ENCODE peak calls at places on chromosome 13, in six cellular contexts. T is lower lobe of right lung; C is cardiac muscle cell; N is CD4-positive, CD25-positive, alpha-beta regulatory T cell; J is breast epithelium; G is heart right ventricle. R is an unnamed sample.
A peak's percentile ranks its signal among the peaks of the same experiment; 100 is the strongest.

GRCh38 chr13:52954838-52955237 is 73.8 kb upstream of the OLFM4 start:
- DNase-seq in T (no peak), G (no peak), C (no peak), N (no peak), J (no peak), R (no peak)

GRCh38 chr13:107373551-107373950 is 805.6 kb upstream of the ARGLU1 start:
- DNase-seq in T (no peak), J (no peak), G (no peak), C (peak; percentile 75), N (no peak), R (no peak)

GRCh38 chr13:83895994-83896580 is 13.8 kb upstream of the SLITRK1 start:
- DNase-seq in J (no peak), N (no peak), C (no peak), G (no peak), T (no peak), R (no peak)

GRCh38 chr13:92602560-92602959 is 624.0 kb upstream of the GPC6 start:
- DNase-seq in T (no peak), N (no peak), J (no peak), G (no peak), C (peak; percentile 41), R (no peak)

GRCh38 chr13:102651392-102651791 is 43.5 kb downstream of the METTL21C start:
- DNase-seq in T (no peak), N (no peak), J (no peak), C (peak; percentile 21), G (no peak), R (no peak)

GRCh38 chr13:50529154-50529882 is 314.2 kb downstream of the DLEU7 start:
- DNase-seq in N (peak; percentile 36), T (peak; percentile 88), J (peak; percentile 76), C (peak; percentile 92), G (peak; percentile 88), R (peak; percentile 88)

GRCh38 chr13:89746554-89746953 is 1600.9 kb upstream of the MIR17HG start:
- DNase-seq in G (no peak), N (no peak), J (no peak), C (peak; percentile 3), T (no peak), R (no peak)

GRCh38 chr13:52377898-52378297 is 28.1 kb downstream of the THSD1 start:
- DNase-seq in J (no peak), T (no peak), N (no peak), C (no peak), G (no peak), R (no peak)

GRCh38 chr13:59790626-59791025 is 373.1 kb downstream of the DIAPH3 start:
- DNase-seq in J (no peak), N (no peak), G (no peak), T (no peak), C (peak; percentile 33), R (no peak)

GRCh38 chr13:45482571-45483173 is 17.9 kb downstream of the COG3 start:
- DNase-seq in G (no peak), T (no peak), N (no peak), J (no peak), C (peak; percentile 43), R (no peak)

GRCh38 chr13:44388427-44388826 is 14.8 kb downstream of the SERP2 start:
- DNase-seq in G (no peak), J (no peak), T (no peak), N (no peak), C (no peak), R (no peak)

GRCh38 chr13:20462533-20462915 is 63.1 kb downstream of the CRYL1 start:
- DNase-seq in N (no peak), J (no peak), T (no peak), G (no peak), C (no peak), R (no peak)

GRCh38 chr13:43424386-43424785 is 362.4 kb downstream of the ENOX1 start:
- DNase-seq in G (no peak), J (no peak), C (no peak), N (no peak), T (no peak), R (no peak)

GRCh38 chr13:113841355-113841653 is 22.6 kb downstream of the GAS6 start:
- DNase-seq in G (no peak), C (no peak), T (no peak), J (no peak), N (peak; percentile 22), R (no peak)

GRCh38 chr13:25200783-25201182 is 28.7 kb upstream of the AMER2 start:
- DNase-seq in T (no peak), J (no peak), G (no peak), C (peak; percentile 2), N (no peak), R (no peak)

GRCh38 chr13:51262501-51263211 is 40.5 kb downstream of the FAM124A start:
- DNase-seq in J (no peak), N (no peak), T (no peak), G (no peak), C (no peak), R (no peak)

DNA sequence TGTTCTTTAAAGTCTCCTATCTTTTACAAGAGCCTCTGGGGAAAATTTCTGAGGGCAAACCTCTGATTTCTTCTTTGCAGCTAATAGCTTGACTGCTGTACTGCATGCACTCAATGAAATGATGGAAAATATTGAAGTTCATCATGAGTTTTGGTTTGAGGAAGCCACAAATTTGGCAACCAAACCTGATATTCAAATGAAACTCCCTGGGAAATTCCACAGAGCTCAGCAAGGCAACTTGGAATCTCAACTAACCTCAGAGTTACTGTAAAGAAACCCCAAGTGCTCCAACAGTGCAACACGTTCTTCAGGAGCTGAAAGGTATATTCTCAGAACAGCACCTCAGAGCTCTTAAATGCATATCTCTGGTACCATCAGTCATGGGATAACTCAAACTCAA is 14.2 kb upstream of the RNF6 start:
- DNase-seq in C (no peak), T (no peak), G (no peak), N (no peak), J (no peak), R (no peak)
- H3K27ac ChIP-seq in C (no peak overlapping the region), T (no peak overlapping the region), G (no peak overlapping the region), N (no peak overlapping the region), J (no peak overlapping the region), R (no peak overlapping the region)

GRCh38 chr13:111412251-111412650 is 91.8 kb downstream of the TEX29 start:
- DNase-seq in J (no peak), N (no peak), T (no peak), G (no peak), C (no peak), R (no peak)
- H3K4me3 ChIP-seq in J (no peak overlapping the region), N (no peak overlapping the region), T (no peak overlapping the region), G (no peak overlapping the region), C (no peak overlapping the region), R (no peak overlapping the region)

GRCh38 chr13:97276862-97277269 is 54.7 kb downstream of the MBNL2 start:
- DNase-seq in N (no peak), G (no peak), C (no peak), T (no peak), J (no peak), R (no peak)

GRCh38 chr13:97274782-97275252 is 52.7 kb downstream of the MBNL2 start:
- DNase-seq in N (no peak), G (no peak), C (peak; percentile 70), T (no peak), J (no peak), R (no peak)

GRCh38 chr13:97273341-97273831 is 51.3 kb downstream of the MBNL2 start:
- DNase-seq in G (no peak), N (no peak), T (no peak), J (peak; percentile 70), C (no peak), R (no peak)

GRCh38 chr13:97275265-97275664 is 53.1 kb downstream of the MBNL2 start:
- DNase-seq in G (no peak), C (peak; percentile 93), J (no peak), N (no peak), T (no peak), R (no peak)

DNA sequence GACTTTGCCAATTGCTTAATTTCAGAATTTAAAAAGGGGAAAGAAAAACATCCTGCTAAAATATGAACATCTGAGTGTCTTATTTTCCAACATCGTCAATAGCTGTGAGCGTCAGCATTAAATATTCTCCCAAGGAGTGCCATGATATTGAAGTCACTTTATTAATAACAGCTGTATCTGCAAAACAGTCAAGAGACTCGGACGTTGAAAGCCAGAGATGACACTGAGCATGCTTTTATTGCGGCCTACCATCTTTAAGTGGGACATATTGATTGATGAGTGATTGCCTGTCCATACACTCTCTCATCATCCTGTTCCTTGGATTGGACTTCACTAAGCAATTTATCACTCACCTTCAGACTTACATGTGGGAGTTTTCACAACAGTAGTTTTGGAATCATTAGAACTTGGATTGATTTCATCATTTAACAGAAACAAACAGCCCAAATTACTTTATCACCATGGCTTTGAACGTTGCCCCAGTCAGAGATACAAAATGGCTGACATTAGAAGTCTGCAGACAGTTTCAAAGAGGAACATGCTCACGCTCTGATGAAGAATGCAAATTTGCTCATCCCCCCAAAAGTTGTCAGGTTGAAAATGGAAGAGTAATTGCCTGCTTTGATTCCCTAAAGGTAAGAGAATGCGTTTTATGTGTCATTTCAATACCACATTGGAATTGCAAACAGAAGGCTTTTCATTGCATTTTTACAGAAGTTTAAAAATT is 53.8 kb downstream of the MBNL2 start:
- DNase-seq in G (no peak), J (no peak), C (no peak), N (no peak), T (no peak), R (no peak)
- H3K4me1 ChIP-seq in G (peaks cover 95% of the 10 kb centered on the region), J (peaks cover 22% of the 10 kb centered on the region), C (no peaks in the 10 kb centered on the region), N (peaks cover 5% of the 10 kb centered on the region), T (peaks cover 77% of the 10 kb centered on the region), R (peaks cover 75% of the 10 kb centered on the region)

GRCh38 chr13:73754727-73755292 is 379.4 kb downstream of the KLF12 start:
- DNase-seq in T (no peak), C (peak; percentile 77), N (peak; percentile 64), J (no peak), G (no peak), R (no peak)

GRCh38 chr13:73754241-73754640 is 380.0 kb downstream of the KLF12 start:
- DNase-seq in C (no peak), J (no peak), N (no peak), G (no peak), T (no peak), R (no peak)

GRCh38 chr13:73757471-73758233 is 376.6 kb downstream of the KLF12 start:
- DNase-seq in G (no peak), J (no peak), T (no peak), C (no peak), N (no peak), R (no peak)
- H3K27ac ChIP-seq in G (no peak overlapping the region), J (no peak overlapping the region), T (no peak overlapping the region), C (no peak overlapping the region), N (no peak overlapping the region), R (no peak overlapping the region)